ENCODE peak calls at places on chromosomes 7 and 10, in six cellular contexts. F is CD4-positive, alpha-beta T cell; S is omental fat pad; O is hepatocyte; W is GM12865; E is AG04450. V is an unnamed sample.

GRCh38 chr7:103447073-103447960 is 1.3 kb upstream of the SLC26A5 start:
- DNase-seq in E (peak), W (peak), O (peak), F (no peak), S (no peak), V (no peak)

GRCh38 chr10:130179640-130180039 is 43.4 kb downstream of the GLRX3 start:
- DNase-seq in E (peak), S (no peak), W (peak), F (no peak), O (peak), V (no peak)

GRCh38 chr10:93386496-93387369 is 95.4 kb downstream of the MYOF start:
- DNase-seq in S (no peak), F (no peak), W (peak), E (no peak), O (no peak), V (no peak)

GRCh38 chr7:48171190-48171589 is at the start of gene ABCA13:
- DNase-seq in W (no peak), E (no peak), O (no peak), F (no peak), S (no peak), V (no peak)

GRCh38 chr7:105637755-105638154 is 56.5 kb upstream of the EFCAB10 start:
- DNase-seq in S (no peak), O (no peak), F (no peak), E (no peak), W (no peak), V (no peak)

GRCh38 chr7:138666385-138666784 is 34.8 kb downstream of the SVOPL start:
- DNase-seq in S (no peak), E (no peak), O (peak), F (no peak), W (no peak), V (no peak)

GRCh38 chr7:114959931-114960330 is 38.0 kb downstream of the MDFIC start:
- DNase-seq in S (no peak), W (peak), E (no peak), O (no peak), F (no peak), V (no peak)

GRCh38 chr7:5689118-5689517 is 92.3 kb downstream of the RNF216 start:
- DNase-seq in W (peak), F (peak), E (no peak), S (no peak), O (no peak), V (no peak)

GRCh38 chr10:60569681-60570080 is 180.0 kb upstream of the ANK3 start:
- DNase-seq in S (no peak), E (no peak), F (no peak), W (no peak), O (no peak), V (no peak)

GRCh38 chr7:3063016-3063753 is 19.5 kb upstream of the CARD11 start:
- DNase-seq in S (no peak), F (peak), W (peak), O (no peak), E (no peak), V (no peak)

GRCh38 chr10:22427101-22427500 is 81.8 kb downstream of the SPAG6 start:
- DNase-seq in W (peak), E (no peak), F (no peak), O (peak), S (no peak), V (no peak)

GRCh38 chr10:77383861-77384553 is 253.6 kb downstream of the KCNMA1 start:
- DNase-seq in S (no peak), F (no peak), O (no peak), W (no peak), E (no peak), V (no peak)

GRCh38 chr7:45157653-45158401 is at the start of gene RAMP3:
- DNase-seq in W (no peak), F (no peak), E (no peak), S (no peak), O (no peak), V (no peak)

GRCh38 chr7:1536105-1536767 is 5.7 kb downstream of the MAFK start:
- DNase-seq in O (no peak), S (no peak), E (no peak), F (no peak), W (no peak), V (no peak)

GRCh38 chr7:80287400-80288174 is 153.0 kb downstream of the GNAI1 start:
- DNase-seq in W (no peak), O (no peak), E (no peak), S (no peak), F (no peak), V (no peak)

GRCh38 chr10:98262571-98262970 is 5.4 kb downstream of the LOXL4 start:
- DNase-seq in F (no peak), S (no peak), O (no peak), E (no peak), W (peak), V (no peak)

GRCh38 chr7:122364761-122365280 is 60.3 kb upstream of the FEZF1 start:
- DNase-seq in O (no peak), W (no peak), E (no peak), F (no peak), S (no peak), V (no peak)

GRCh38 chr7:94060772-94061171 is 56.6 kb upstream of the BET1 start:
- DNase-seq in F (no peak), E (no peak), O (no peak), S (no peak), W (no peak), V (no peak)

GRCh38 chr10:46318808-46319207 is 32.0 kb downstream of the ANTXRL start:
- DNase-seq in E (no peak), S (no peak), W (no peak), O (no peak), F (no peak), V (no peak)

GRCh38 chr10:66277481-66277880 is 648.4 kb upstream of the LRRTM3 start:
- DNase-seq in E (no peak), O (no peak), S (no peak), F (no peak), W (no peak), V (no peak)
- TF ChIP-seq CTCF in E (peak), O (no peak), S (no peak), F (no peak), W (no peak), V (peak)

GRCh38 chr10:119370972-119371703 is 163.8 kb downstream of the GRK5 start:
- DNase-seq in S (no peak), W (no peak), O (no peak), E (peak), F (no peak), V (no peak)
- TF ChIP-seq CTCF in S (no peak), W (no peak), O (no peak), E (no peak), F (no peak), V (no peak)

DNA sequence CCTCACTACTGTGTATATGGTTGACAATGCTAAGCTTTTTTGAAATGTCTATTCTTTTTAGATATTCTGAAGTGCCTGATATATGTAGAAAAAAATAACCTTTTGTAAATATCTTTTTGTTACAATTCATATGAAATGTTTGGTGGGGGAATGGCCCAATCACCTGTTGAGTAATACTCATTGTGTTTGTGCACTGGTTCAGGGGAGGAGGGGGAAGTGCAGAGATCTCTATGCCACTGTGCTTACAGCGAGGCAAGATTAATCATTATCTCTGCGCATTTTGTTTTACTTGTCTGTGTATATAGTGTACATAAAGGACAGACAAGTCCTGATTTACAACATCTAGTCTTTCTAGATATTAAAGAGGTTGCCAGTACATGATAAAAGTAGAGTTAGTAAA is 25.2 kb downstream of the NUP42 start:
- DNase-seq in S (no peak), F (no peak), W (no peak), E (no peak), O (no peak), V (no peak)
- TF ChIP-seq CTCF in S (no peak), F (no peak), W (no peak), E (no peak), O (no peak), V (no peak)

GRCh38 chr10:48983648-48984359 is 44.2 kb upstream of the LRRC18 start:
- DNase-seq in S (no peak), F (no peak), E (no peak), O (no peak), W (no peak), V (no peak)
- TF ChIP-seq CTCF in S (no peak), F (no peak), E (no peak), O (no peak), W (no peak), V (no peak)

GRCh38 chr10:104330168-104331117 is 7.8 kb downstream of the ITPRIP start:
- DNase-seq in F (no peak), W (no peak), S (no peak), O (peak), E (no peak), V (no peak)
- TF ChIP-seq CTCF in F (no peak), W (no peak), S (no peak), O (no peak), E (no peak), V (no peak)

GRCh38 chr10:132450825-132451505 is 54.0 kb downstream of the PWWP2B start:
- DNase-seq in E (no peak), O (no peak), S (no peak), F (no peak), W (no peak), V (no peak)

GRCh38 chr10:132452651-132453469 is 55.9 kb downstream of the PWWP2B start:
- DNase-seq in W (peak), F (peak), E (peak), O (peak), S (peak), V (peak)

GRCh38 chr10:132451506-132452215 is 54.7 kb downstream of the PWWP2B start:
- DNase-seq in W (no peak), F (no peak), E (no peak), O (no peak), S (no peak), V (no peak)

GRCh38 chr10:132453470-132453861 is 56.5 kb downstream of the PWWP2B start:
- DNase-seq in W (no peak), F (no peak), O (no peak), E (no peak), S (no peak), V (no peak)

DNA sequence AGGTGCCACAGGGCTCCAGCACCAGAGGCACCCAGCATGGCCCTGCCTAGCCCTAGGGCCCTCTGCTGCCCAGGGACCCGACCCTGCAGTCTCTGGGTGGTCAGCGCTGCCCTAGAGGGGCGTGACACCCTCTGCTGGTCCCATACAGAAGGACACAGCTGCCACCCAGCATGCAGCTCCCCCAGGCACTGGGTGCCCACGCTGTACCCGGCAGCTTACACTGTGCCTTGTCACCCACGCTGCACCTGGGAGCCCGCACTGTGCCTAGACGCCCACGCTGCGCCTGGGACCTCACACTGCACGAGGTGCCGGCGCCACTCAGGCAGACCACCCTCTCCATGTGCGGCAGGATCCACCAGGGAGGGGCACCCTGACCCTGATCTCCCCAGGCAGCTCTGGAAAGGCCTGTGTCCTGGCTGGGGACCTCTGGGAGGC is 55.2 kb downstream of the PWWP2B start:
- DNase-seq in E (no peak), F (no peak), S (no peak), O (no peak), W (no peak), V (no peak)
- TF ChIP-seq CTCF in E (no peak), F (no peak), S (no peak), O (peak), W (no peak), V (no peak)

DNA sequence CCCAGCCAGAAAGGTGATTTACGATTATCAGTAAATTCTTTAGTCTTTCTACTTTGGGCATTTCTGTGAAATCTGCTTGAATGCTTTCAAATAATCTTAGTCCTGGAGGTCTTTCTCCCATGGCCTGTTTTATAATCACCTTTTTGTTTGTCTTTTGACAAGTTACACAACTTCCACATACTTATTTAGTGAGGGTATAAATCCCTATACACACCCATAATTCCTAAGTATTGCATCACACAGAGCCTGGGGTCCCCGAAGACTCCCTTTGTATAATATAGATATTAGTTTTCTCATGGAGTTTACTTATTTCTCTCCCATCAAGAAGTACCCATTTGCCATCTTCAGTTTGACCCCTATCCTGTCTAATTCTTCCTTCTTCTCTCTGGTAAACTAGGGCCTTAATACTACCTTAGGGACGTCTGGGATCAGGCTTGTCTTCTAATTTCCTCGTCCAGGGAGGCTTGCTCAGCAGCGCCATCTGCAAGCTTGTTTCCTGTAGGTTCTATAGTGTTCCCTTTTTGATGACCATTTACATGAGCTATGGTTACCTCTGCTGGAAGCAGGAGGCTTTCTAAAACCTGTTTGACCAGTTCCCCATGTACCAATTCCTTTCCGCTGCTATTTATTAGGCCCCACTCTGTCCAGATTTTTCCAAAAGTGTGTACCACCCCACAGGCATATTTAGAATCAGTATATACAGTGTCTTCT is 8.1 kb downstream of the DNAH11 start:
- DNase-seq in O (peak), E (no peak), F (no peak), W (no peak), S (no peak), V (no peak)
- TF ChIP-seq CTCF in O (peak), E (no peak), F (no peak), W (no peak), S (no peak), V (no peak)

DNA sequence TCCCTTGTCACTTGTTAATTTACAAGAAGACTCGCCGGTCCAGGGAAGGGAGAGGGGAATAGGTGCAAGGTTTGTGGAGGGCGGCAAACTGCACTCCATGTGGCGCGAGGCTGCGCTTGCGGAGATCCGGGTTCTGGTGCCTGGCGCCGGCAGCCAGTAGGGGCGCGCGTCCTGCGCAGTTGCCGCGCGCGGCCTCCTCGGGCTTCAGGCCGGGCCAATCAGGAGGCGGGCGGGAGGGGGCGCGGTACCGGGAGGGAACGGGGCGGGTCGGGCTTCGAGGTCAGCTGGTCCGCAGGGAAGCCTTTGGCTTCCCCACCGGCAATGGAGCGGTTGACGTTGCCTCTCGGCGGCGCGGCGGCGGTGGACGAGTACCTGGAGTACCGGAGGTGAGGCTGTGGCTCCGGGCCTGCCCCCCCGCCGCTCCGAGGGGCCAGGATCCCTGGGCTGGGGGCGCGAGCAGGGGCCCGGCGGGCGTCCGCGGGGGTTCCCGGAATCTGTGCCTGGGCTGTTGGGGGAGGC is at the start of gene FAM221A:
- DNase-seq in S (peak), O (peak), W (peak), F (peak), E (peak), V (peak)
- TF ChIP-seq CTCF in S (peak), O (peak), W (peak), F (peak), E (peak), V (peak)

V was measured in mesothelial cell of epicardium.